ENCODE peak calls at places on chromosomes 6 and 20, in six cellular contexts. J is cardiac muscle cell, X is PC-9, F is glutamatergic neuron, Y is astrocyte, O is stomach. K is an unnamed sample.

GRCh38 chr20:59566631-59567524 is 37.5 kb upstream of the PHACTR3 start:
- DNase-seq in J (no peak), X (peak), F (no peak), Y (no peak), O (peak), K (no peak)

GRCh38 chr6:93418113-93418447 is 1.3 kb downstream of the EPHA7 start:
- DNase-seq in J (peak), X (no peak), F (no peak), Y (no peak), O (no peak), K (no peak)

GRCh38 chr6:39003072-39003471 is 45.5 kb upstream of the GLP1R start:
- DNase-seq in J (peak), X (no peak), F (peak), Y (no peak), O (no peak), K (no peak)

GRCh38 chr6:42550277-42550676 is 13.6 kb upstream of the UBR2 start:
- DNase-seq in J (peak), X (no peak), F (no peak), Y (no peak), O (no peak), K (no peak)

GRCh38 chr6:132962936-132963579 is 148.7 kb downstream of the RPS12 start:
- DNase-seq in J (peak), X (peak), F (peak), Y (peak), O (peak), K (peak)

GRCh38 chr6:38631186-38631783 is 8.4 kb downstream of the BTBD9 start:
- DNase-seq in J (peak), X (no peak), F (no peak), Y (no peak), O (no peak), K (no peak)

GRCh38 chr6:129936329-129937165 is 75.4 kb upstream of the TMEM244 start:
- DNase-seq in J (peak), X (peak), F (peak), Y (peak), O (peak), K (peak)

GRCh38 chr6:147586044-147586443 is 77.6 kb downstream of the SAMD5 start:
- DNase-seq in J (peak), X (no peak), F (no peak), Y (peak), O (no peak), K (peak)

GRCh38 chr20:2230671-2231488 is 64.9 kb upstream of the TGM3 start:
- DNase-seq in J (no peak), X (no peak), F (no peak), Y (no peak), O (no peak), K (no peak)

GRCh38 chr20:13149371-13149770 is 71.7 kb upstream of the ISM1 start:
- DNase-seq in J (no peak), X (no peak), F (no peak), Y (no peak), O (no peak), K (no peak)

GRCh38 chr20:5945963-5946362 is 4.4 kb downstream of the TRMT6 start:
- DNase-seq in J (peak), X (peak), F (no peak), Y (peak), O (no peak), K (peak)

GRCh38 chr6:75350156-75350555 is 65.6 kb upstream of the TMEM30A start:
- DNase-seq in J (no peak), X (no peak), F (no peak), Y (no peak), O (no peak), K (no peak)

GRCh38 chr6:43181621-43181941 is 415 bp upstream of the CUL9 start:
- DNase-seq in J (no peak), X (no peak), F (no peak), Y (no peak), O (no peak), K (no peak)

DNA sequence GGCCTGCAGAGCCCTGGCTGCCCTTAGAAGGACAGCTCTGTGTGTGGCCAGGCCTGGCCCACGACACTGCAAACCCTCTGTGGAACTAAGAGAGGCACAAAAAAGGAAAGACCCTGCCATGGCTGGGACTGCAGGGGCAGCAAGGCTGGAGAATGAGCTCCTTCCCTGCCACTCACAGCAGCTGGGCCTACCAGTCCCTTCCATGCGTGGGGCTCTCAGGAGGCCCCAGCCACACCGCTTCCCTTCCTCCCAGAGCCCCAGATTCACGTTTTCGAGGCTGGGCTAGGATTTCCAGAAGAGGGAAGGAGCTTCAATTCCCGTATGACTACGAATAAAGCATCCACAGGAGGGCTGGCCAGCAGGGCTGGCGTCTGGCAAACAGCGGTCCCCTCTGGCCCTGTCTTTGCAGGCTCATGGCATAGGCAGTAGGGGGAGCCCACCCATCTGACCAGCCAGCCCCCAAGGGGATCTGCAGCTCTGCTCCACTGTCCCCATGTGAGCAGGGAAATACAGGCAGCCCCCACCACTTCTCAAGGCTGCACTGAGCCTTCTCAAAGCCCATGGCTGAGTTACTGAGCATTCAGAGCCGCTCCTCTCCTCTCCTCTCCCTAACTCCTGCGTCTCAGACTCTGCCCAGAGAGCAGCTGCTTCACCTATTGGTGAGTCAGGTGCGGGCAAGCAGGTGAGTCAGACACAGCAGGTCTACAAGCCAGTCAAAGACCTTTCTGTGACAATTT is 53.1 kb downstream of the NINL start:
- DNase-seq in J (no peak), X (peak), F (peak), Y (no peak), O (no peak), K (no peak)
- TF ChIP-seq CTCF in J (no peak), X (no peak), F (peak), Y (no peak), O (no peak), K (no peak)

DNA sequence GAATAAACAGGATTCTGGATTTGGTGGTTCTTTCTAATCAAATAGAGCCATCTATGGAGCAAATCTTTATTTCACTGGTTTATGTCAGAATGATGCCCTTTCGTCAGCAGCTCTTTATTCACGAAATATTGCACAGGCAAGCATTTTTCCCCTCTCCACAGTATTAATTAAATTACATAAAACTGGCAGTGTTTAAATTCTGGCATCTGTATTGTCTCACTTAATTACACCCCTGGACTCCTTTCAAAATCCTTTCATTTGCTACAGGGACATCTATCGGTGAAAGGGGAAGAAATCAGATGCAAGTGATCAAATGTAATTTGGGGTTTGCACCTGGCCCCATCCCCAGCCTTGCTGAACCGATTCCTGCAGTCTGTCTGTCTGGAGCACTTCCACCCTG is 801.9 kb downstream of the QKI start:
- DNase-seq in J (no peak), X (no peak), F (no peak), Y (no peak), O (no peak), K (no peak)
- TF ChIP-seq CTCF in J (no peak), X (no peak), F (no peak), Y (no peak), O (no peak), K (no peak)

GRCh38 chr20:62996596-62996982 is 10.2 kb downstream of the BHLHE23 start:
- DNase-seq in J (no peak), X (no peak), F (no peak), Y (no peak), O (no peak), K (no peak)
- TF ChIP-seq CTCF in J (no peak), X (no peak), F (no peak), Y (no peak), O (no peak), K (no peak)

GRCh38 chr6:136790411-136791295 is 1.6 kb downstream of the MAP3K5 start:
- DNase-seq in J (no peak), X (peak), F (no peak), Y (no peak), O (no peak), K (no peak)

GRCh38 chr6:136792945-136793289 is 640 bp upstream of the MAP3K5 start:
- DNase-seq in J (peak), X (peak), F (peak), Y (peak), O (peak), K (peak)

GRCh38 chr6:136791296-136792065 is 796 bp downstream of the MAP3K5 start:
- DNase-seq in J (peak), X (peak), F (peak), Y (peak), O (peak), K (peak)

GRCh38 chr6:136793348-136793747 is 1.1 kb upstream of the MAP3K5 start:
- DNase-seq in J (no peak), X (no peak), F (no peak), Y (no peak), O (no peak), K (no peak)

DNA sequence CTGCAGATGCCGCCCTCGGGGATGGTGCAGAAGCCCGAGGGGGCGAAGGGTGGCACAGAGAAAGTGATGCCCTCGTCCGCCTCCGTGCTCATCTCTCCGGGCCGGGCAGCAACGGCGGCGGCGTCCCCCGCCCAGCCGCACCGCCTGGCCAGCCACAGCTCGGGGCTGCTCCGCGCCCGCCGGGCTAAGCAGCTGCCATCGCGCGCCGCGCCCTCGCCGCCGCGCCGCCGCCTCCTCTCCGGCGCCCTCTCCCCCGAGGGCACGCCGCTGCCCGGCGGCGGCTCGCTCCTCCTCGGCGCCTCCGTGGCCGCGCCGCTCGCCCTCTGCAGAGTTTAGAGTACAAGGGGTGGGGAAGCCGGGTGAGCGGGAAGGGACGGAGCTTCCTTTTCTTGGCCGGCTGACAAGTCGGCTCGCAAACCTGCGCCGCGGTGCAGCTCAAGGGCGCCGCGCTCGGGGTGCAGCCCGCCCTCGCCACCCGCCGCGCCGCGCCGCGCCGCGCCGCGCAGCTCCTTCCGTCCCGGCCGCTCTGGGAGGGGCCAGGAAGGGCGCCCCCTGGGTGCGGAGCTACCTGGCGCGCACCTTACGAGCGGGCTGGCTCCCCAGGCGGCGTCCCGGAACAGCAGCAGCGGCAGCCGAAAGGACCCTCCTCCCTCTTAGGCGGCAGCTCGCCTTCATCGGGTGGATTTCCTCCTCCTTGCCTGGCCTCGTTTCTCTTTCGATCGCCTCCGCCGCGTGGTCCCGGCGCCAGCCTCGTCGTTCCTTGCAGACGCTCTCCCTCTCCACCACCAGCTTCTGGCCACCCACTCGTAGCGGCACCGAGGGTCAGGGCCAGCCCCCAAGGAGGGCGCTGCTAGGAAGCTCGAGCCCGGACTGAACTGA is at the start of gene MAP3K5:
- DNase-seq in J (peak), X (peak), F (peak), Y (peak), O (peak), K (peak)
- TF ChIP-seq CTCF in J (no peak), X (no peak), F (no peak), Y (no peak), O (no peak), K (peak)

GRCh38 chr6:51830666-51831065 is 256.7 kb downstream of the PKHD1 start:
- DNase-seq in J (no peak), X (no peak), F (no peak), Y (no peak), O (no peak), K (no peak)

DNA sequence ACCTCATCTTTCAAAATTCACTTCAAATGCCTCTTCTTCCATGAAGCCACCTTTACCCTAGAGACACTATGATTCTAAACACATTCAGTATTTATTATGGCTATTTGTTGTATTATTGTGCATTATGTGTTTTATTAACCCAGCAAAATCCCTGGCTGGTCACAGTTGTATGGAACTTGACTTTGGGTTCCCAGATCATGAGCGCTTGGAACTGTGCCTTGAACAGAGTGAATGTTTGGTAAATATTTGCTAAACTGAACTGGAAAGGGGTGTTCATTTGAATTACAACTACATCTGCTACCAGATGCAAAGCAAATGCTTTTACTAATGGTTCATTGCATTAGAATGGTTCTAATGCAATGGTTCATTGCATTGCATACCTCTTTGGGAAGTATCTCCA is 259.8 kb downstream of the PKHD1 start:
- DNase-seq in J (no peak), X (no peak), F (no peak), Y (no peak), O (no peak), K (no peak)
- TF ChIP-seq CTCF in J (no peak), X (no peak), F (no peak), Y (no peak), O (no peak), K (no peak)

DNA sequence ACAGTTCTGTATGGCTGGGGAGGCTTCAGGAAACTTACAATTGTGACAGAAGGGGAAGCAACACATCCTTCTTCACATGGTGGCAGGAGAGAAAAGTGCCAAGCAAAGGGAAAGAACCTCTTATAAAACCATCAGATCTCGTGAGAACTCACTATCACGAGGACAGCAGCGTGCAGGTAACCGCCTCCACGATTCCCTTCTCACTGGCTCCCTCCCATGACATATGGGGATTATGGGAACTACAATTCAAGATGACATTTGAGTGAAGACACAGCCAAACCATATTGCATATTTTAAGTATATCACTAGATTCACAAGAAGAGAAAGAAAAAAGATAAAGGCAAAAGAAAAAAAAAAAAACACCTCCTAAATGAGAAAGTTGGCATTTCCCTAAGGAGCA is 431.9 kb upstream of the RGS17 start:
- DNase-seq in J (no peak), X (no peak), F (no peak), Y (no peak), O (no peak), K (no peak)
- TF ChIP-seq CTCF in J (no peak), X (no peak), F (peak), Y (no peak), O (no peak), K (peak)

GRCh38 chr6:22766979-22767378 is 197.6 kb downstream of the HDGFL1 start:
- DNase-seq in J (no peak), X (peak), F (no peak), Y (peak), O (no peak), K (no peak)
- TF ChIP-seq CTCF in J (no peak), X (no peak), F (no peak), Y (no peak), O (no peak), K (no peak)

GRCh38 chr20:44447827-44448419 is 27.8 kb upstream of the TTPAL start:
- DNase-seq in J (no peak), X (no peak), F (no peak), Y (no peak), O (no peak), K (no peak)

GRCh38 chr20:44450938-44451450 is 24.7 kb upstream of the TTPAL start:
- DNase-seq in J (no peak), X (no peak), F (no peak), Y (no peak), O (no peak), K (no peak)

GRCh38 chr20:44449864-44450263 is 25.8 kb upstream of the TTPAL start:
- DNase-seq in J (no peak), X (no peak), F (no peak), Y (no peak), O (no peak), K (no peak)

GRCh38 chr20:44450279-44450937 is 25.3 kb upstream of the TTPAL start:
- DNase-seq in J (no peak), X (no peak), F (no peak), Y (no peak), O (no peak), K (no peak)

DNA sequence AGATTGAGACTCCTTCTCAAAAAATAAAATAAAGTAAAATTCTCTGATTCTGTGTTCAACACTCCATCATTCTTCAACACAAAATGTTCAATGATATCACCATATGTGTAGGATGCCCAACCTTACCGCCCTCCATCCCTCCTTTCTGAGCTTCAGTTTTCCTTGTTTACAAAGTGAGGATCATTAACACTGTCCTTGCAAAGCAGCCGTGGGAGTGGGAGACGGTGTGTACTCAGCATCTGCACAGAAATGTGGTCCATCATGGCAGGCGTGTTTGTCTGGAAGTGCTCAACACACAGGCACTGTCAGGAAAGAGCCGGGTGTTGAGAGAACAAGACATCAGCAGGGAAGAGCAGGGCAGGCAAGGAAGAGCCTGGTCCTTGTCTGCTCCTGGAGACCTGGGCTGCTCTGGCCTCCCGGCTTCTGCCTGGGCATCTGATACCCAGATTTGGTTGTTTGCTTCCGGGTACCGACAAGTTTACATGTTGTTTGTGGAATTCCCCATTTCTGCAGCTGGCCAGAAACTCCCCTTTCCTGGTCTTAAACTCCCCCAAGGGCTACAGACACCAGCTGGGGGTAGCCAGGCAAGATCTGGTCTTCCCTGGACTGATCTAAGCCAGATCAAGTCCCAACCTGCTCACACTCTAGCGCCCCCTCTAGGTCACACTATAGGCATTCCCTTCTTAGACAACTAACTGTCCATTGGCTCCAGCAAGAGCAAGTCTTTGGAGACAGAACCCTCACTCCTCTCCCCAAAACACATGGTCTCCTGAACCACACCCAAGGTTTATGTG is 26.7 kb upstream of the TTPAL start:
- DNase-seq in J (peak), X (no peak), F (peak), Y (no peak), O (no peak), K (no peak)
- TF ChIP-seq CTCF in J (peak), X (peak), F (no peak), Y (no peak), O (no peak), K (peak)

DNA sequence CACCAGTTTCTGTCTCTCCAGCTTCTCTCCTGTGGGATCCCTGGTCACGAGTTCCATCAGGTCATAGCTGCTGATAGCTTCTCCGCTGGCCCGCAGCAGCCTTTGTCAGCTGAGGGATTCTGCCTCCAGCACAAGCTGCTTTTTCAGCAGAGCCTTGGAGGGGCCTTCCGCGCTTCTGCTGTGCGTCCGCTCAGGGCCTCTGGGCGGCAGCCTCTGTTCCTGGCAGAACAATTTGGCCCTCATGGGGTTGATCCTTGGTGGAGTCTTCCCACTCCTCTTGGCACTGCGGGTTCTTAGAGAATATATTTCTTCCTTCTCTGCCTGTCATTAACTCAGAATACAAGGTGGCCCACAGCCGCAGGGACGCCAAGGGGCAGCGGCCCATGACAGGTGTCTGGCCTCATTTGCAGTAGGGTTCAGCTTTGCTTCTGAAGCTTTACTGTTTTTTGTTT is 158.8 kb downstream of the DTNBP1 start:
- DNase-seq in J (peak), X (no peak), F (no peak), Y (no peak), O (no peak), K (peak)
- TF ChIP-seq CTCF in J (peak), X (no peak), F (no peak), Y (no peak), O (no peak), K (no peak)

K was measured in fibroblast of pulmonary artery.